ENCODE peak calls at places on chromosomes 7 and 10, in ten cellular contexts. Q is ACHN; C is type B pancreatic cell; K is activated CD4-positive, alpha-beta T cell treated with anti-CD3 and anti-CD28 coated beads, Interleukin-2, amount 50 U/mL, for 24 hours; A is posterior cingulate gyrus; E is activated naive CD8-positive, alpha-beta T cell treated with anti-CD3 and anti-CD28 coated beads, Interleukin-2, amount 50 U/mL, for 24 hours; Y is heart right ventricle; G is fibroblast of mammary gland; D is T-cell; F is SK-N-DZ. I is an unnamed sample.

GRCh38 chr10:4073912-4074311 is 288.9 kb upstream of the KLF6 start:
- DNase-seq in Q (no peak), C (no peak), K (no peak), A (no peak), E (no peak), Y (peak; percentile 13), G (peak; percentile 95), D (no peak), F (no peak), I (no peak)

GRCh38 chr7:41425926-41426325 is 277.0 kb downstream of the INHBA start:
- DNase-seq in Q (peak; percentile 8), C (no peak), K (no peak), A (no peak), E (no peak), Y (no peak), G (peak; percentile 86), D (no peak), F (no peak), I (no peak)

GRCh38 chr10:103643381-103643780 is 149.9 kb downstream of the NEURL1 start:
- DNase-seq in Q (no peak), C (no peak), K (no peak), A (no peak), E (no peak), Y (no peak), G (no peak), D (no peak), F (no peak), I (no peak)

GRCh38 chr10:89042547-89042946 is 51.9 kb downstream of the FAS start:
- DNase-seq in Q (no peak), C (no peak), K (no peak), A (no peak), E (no peak), Y (no peak), G (no peak), D (no peak), F (no peak), I (no peak)

GRCh38 chr10:45421231-45422097 is 47.4 kb downstream of the ALOX5 start:
- DNase-seq in Q (no peak), C (no peak), K (no peak), A (no peak), E (peak; percentile 34), Y (no peak), G (no peak), D (no peak), F (no peak), I (peak; percentile 50)

GRCh38 chr10:131629026-131629425 is 271.8 kb upstream of the PPP2R2D start:
- DNase-seq in Q (no peak), C (no peak), K (no peak), A (no peak), E (no peak), Y (no peak), G (no peak), D (no peak), F (no peak), I (no peak)

GRCh38 chr7:41880107-41880506 is 177.2 kb upstream of the INHBA start:
- DNase-seq in Q (peak; percentile 75), C (no peak), K (no peak), A (no peak), E (no peak), Y (no peak), G (peak; percentile 95), D (no peak), F (no peak), I (peak; percentile 5)

GRCh38 chr7:35780070-35780469 is 20.8 kb upstream of the SEPTIN7 start:
- DNase-seq in Q (no peak), C (no peak), K (no peak), A (no peak), E (no peak), Y (no peak), G (no peak), D (no peak), F (no peak), I (no peak)

GRCh38 chr7:124056234-124056633 is 23.4 kb upstream of the TMEM229A start:
- DNase-seq in Q (no peak), C (no peak), K (no peak), A (no peak), E (no peak), Y (no peak), G (no peak), D (no peak), F (no peak), I (no peak)

GRCh38 chr7:132709971-132710567 is 133.8 kb upstream of the PLXNA4 start:
- DNase-seq in Q (peak; percentile 45), C (no peak), K (no peak), A (peak; percentile 18), E (peak; percentile 23), Y (peak; percentile 11), G (peak; percentile 57), D (peak; percentile 6), F (no peak), I (peak; percentile 4)

GRCh38 chr10:101230185-101230917 is 1.1 kb upstream of the LBX1 start:
- DNase-seq in Q (no peak), C (no peak), K (no peak), A (no peak), E (no peak), Y (no peak), G (no peak), D (no peak), F (no peak), I (no peak)

GRCh38 chr7:40483630-40484029 is 348.8 kb downstream of the SUGCT start:
- DNase-seq in Q (no peak), C (no peak), K (no peak), A (no peak), E (no peak), Y (no peak), G (peak; percentile 5), D (no peak), F (no peak), I (peak; percentile 18)

GRCh38 chr10:45224219-45224841 is 91.1 kb downstream of the OR13A1 start:
- DNase-seq in Q (no peak), C (no peak), K (no peak), A (no peak), E (no peak), Y (no peak), G (no peak), D (no peak), F (no peak), I (no peak)

GRCh38 chr10:73744690-73744994 is 470 bp downstream of the SEC24C start:
- DNase-seq in Q (peak; percentile 78), C (peak; percentile 74), K (peak; percentile 45), A (no peak), E (peak; percentile 73), Y (no peak), G (peak; percentile 58), D (peak; percentile 36), F (no peak), I (peak; percentile 87)